ENCODE peak calls at places on chromosomes 4 and X, in seven cellular contexts. A, T, W, S, C, U and P are unnamed samples.

GRCh38 chr4:64727960-64728359 is 318.7 kb upstream of the TECRL start:
- DNase-seq in A (no peak), T (peak; percentile 29), W (peak; percentile 51), S (no peak), C (no peak), U (no peak), P (no peak)

GRCh38 chr4:115671581-115671980 is 558.2 kb upstream of the NDST4 start:
- DNase-seq in A (peak; percentile 1), T (no peak), W (no peak), S (no peak), C (no peak), U (no peak), P (no peak)

GRCh38 chr4:123649248-123649643 is 252.7 kb downstream of the SPRY1 start:
- DNase-seq in A (no peak), T (no peak), W (no peak), S (no peak), C (peak; percentile 81), U (no peak), P (no peak)

GRCh38 chr4:123599920-123600394 is 203.4 kb downstream of the SPRY1 start:
- DNase-seq in A (peak; percentile 98), T (peak; percentile 51), W (peak; percentile 43), S (peak; percentile 87), C (peak; percentile 85), U (no peak), P (no peak)

GRCh38 chr4:41256131-41256739 is 493 bp upstream of the UCHL1 start:
- DNase-seq in A (no peak), T (no peak), W (peak; percentile 17), S (no peak), C (no peak), U (no peak), P (peak; percentile 11)

GRCh38 chrX:72105436-72105835 is 26.3 kb downstream of the RTL5 start:
- DNase-seq in A (no peak), T (no peak), W (no peak), S (no peak), C (peak; percentile 56), U (no peak), P (no peak)

GRCh38 chrX:21657318-21658151 is 595 bp downstream of the KLHL34 start:
- DNase-seq in A (no peak), T (no peak), W (peak; percentile 11), S (no peak), C (no peak), U (no peak), P (no peak)

GRCh38 chrX:38368774-38369173 is 16.4 kb downstream of the OTC start:
- DNase-seq in A (no peak), T (no peak), W (no peak), S (no peak), C (no peak), U (no peak), P (no peak)

GRCh38 chrX:77200663-77201062 is 246.5 kb upstream of the FGF16 start:
- DNase-seq in A (no peak), T (no peak), W (no peak), S (no peak), C (no peak), U (no peak), P (no peak)

GRCh38 chrX:150182176-150182575 is 180.9 kb upstream of the MAMLD1 start:
- DNase-seq in A (no peak), T (no peak), W (no peak), S (no peak), C (no peak), U (no peak), P (no peak)

GRCh38 chr4:42844422-42844821 is 48.1 kb upstream of the GRXCR1 start:
- DNase-seq in A (no peak), T (no peak), W (no peak), S (no peak), C (no peak), U (no peak), P (no peak)

GRCh38 chr4:108029731-108030130 is 40.0 kb downstream of the HADH start:
- DNase-seq in A (no peak), T (no peak), W (no peak), S (no peak), C (no peak), U (no peak), P (no peak)

GRCh38 chr4:185280608-185281007 is 71.2 kb downstream of the SNX25 start:
- DNase-seq in A (no peak), T (no peak), W (no peak), S (peak; percentile 38), C (no peak), U (no peak), P (no peak)

GRCh38 chrX:24380273-24381036 is 20.0 kb downstream of the SUPT20HL1 start:
- DNase-seq in A (no peak), T (no peak), W (no peak), S (no peak), C (no peak), U (no peak), P (no peak)

GRCh38 chr4:172619798-172620197 is 548.8 kb upstream of the GALNT7 start:
- DNase-seq in A (no peak), T (no peak), W (no peak), S (no peak), C (no peak), U (no peak), P (no peak)

GRCh38 chr4:185384877-185385465 is 10.8 kb downstream of the LRP2BP start:
- DNase-seq in A (no peak), T (no peak), W (no peak), S (peak; percentile 51), C (no peak), U (no peak), P (no peak)

GRCh38 chr4:10521386-10521785 is 64.2 kb upstream of the ZNF518B start:
- DNase-seq in A (no peak), T (no peak), W (no peak), S (no peak), C (no peak), U (no peak), P (no peak)

GRCh38 chr4:99861120-99861905 is 32.9 kb downstream of the LAMTOR3 start:
- DNase-seq in A (no peak), T (no peak), W (no peak), S (no peak), C (no peak), U (no peak), P (no peak)
- TF ChIP-seq SP1 in A (no peak), T (no peak), W (no peak), S (no peak), C (no peak), U (no peak), P (no peak)

DNA sequence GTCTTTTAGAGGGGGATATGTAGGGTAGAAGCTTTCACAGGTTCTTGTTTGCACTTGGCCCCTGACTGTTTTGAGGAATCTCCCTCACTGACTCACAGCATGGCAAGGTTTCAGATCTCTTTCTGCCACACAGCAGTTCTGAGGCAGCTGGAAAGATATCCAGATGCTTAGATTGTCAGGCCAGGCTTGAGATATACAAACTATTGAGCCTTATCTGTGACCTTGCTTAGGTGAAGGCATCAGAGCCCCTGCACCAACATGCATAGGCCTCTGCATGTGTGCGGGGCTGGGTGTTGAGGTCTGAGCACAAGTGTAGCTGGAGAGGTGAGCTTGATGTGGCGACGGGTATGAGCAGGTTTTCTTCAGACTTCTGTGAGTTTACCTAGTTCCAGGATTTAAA is 80.9 kb upstream of the MSANTD1 start:
- DNase-seq in A (no peak), T (no peak), W (no peak), S (peak; percentile 26), C (peak; percentile 8), U (no peak), P (no peak)
- TF ChIP-seq SP1 in A (no peak), T (no peak), W (no peak), S (no peak), C (no peak), U (no peak), P (no peak)

DNA sequence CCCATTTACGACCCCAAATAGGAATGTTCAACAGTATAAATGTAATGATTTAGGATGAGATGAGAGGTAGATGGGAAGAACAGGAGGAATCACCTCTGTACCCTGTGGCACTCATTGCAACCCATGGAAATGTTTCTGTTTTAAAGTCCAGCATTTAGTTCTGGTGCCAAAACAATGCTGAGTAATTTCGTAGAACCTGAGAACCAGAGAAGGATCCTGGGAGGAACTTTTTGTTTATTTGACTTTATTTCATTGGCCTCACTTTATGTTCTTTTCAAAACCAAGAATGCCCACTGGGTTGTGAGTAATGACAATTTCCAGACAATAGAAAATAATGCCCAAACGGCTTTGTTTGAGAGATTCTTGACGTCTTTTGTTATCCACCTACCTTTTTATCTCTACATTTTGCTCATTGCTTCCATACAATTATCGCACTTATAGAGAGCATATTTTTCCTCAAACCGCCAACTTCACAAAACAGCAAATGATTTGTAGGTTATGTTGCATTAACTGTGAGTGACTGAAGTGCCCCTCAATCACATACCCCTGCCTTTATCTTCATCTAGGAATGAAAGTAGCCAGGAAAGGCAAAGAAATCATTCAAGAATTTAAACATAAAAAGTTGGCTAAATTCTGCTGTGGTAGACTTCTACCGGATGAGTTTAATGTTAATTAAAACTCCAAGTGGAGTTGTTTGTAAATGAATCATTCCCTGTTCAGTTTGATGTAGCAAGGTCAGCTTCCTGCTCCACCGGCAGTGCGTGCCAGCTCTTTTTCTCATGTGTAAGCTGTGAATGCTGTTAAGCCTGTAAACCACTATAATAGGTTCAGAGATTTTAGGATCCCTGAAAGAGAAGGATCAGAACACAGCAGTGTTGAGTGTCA is 111.5 kb downstream of the SHROOM3 start:
- DNase-seq in A (no peak), T (no peak), W (no peak), S (no peak), C (no peak), U (no peak), P (no peak)
- TF ChIP-seq SP1 in A (no peak), T (no peak), W (no peak), S (no peak), C (no peak), U (no peak), P (no peak)

GRCh38 chr4:110681381-110681780 is 58.5 kb upstream of the PITX2 start:
- DNase-seq in A (no peak), T (no peak), W (no peak), S (no peak), C (no peak), U (no peak), P (no peak)
- TF ChIP-seq SP1 in A (no peak), T (no peak), W (no peak), S (no peak), C (no peak), U (no peak), P (no peak)

DNA sequence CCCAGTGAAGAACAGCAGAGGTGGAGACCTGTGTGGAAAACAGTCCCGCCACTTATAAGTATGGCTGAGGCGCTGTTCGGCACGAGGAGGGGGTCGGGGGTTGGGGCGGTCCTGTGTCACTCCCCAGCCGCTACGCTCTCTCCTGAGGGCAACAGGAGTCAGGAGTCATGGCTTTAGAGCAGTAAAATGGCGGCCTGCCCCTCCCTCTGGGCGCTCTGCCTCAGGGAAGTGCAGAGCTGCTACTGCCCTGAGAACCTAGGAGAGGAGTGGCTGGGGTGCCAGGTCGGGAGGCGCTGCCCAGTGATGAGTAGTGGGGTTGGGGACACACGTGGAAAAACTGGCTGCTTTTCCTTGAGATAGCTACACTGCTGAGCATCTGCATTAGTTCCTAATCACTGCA is 551.2 kb upstream of the AMOT start:
- DNase-seq in A (no peak), T (no peak), W (no peak), S (no peak), C (no peak), U (no peak), P (no peak)
- TF ChIP-seq SP1 in A (no peak), T (no peak), W (no peak), S (no peak), C (no peak), U (no peak), P (no peak)

GRCh38 chrX:12950851-12951589 is 23.9 kb upstream of the TMSB4X start:
- DNase-seq in A (peak; percentile 26), T (no peak), W (peak; percentile 71), S (peak; percentile 79), C (peak; percentile 73), U (no peak), P (peak; percentile 62)
- TF ChIP-seq SP1 in A (no peak), T (no peak), W (no peak), S (no peak), C (no peak), U (no peak), P (no peak)